ENCODE peak calls at places on chromosomes 4 and X, in six cellular contexts. One of them, this sample, is unnamed.

GRCh38 chr4:101792056-101792575 is 1.6 kb downstream of the BANK1 start:
- DNase-seq in K562: no peak
- DNase-seq in HepG2: no peak
- DNase-seq in SK-N-SH: no peak
- DNase-seq in HCT116: no peak
- DNase-seq in A549: no peak
- DNase-seq in this sample: no peak

GRCh38 chr4:85968945-85969830 is 390.7 kb downstream of the MAPK10 start:
- DNase-seq in SK-N-SH: peak; percentile 31
- DNase-seq in A549: peak; percentile 18
- DNase-seq in K562: peak; percentile 21
- DNase-seq in HepG2: peak; percentile 33
- DNase-seq in HCT116: no peak
- DNase-seq in this sample: peak; percentile 73

GRCh38 chr4:111793686-111794085 is 351.6 kb upstream of the FAM241A start:
- DNase-seq in A549: no peak
- DNase-seq in HCT116: no peak
- DNase-seq in HepG2: no peak
- DNase-seq in K562: no peak
- DNase-seq in SK-N-SH: no peak
- DNase-seq in this sample: peak; percentile 28

GRCh38 chr4:79141530-79141929 is 184.3 kb downstream of the NAA11 start:
- DNase-seq in HepG2: peak; percentile 1
- DNase-seq in A549: no peak
- DNase-seq in HCT116: no peak
- DNase-seq in SK-N-SH: no peak
- DNase-seq in K562: peak; percentile 11
- DNase-seq in this sample: peak; percentile 40

GRCh38 chr4:154189346-154189745 is 302.3 kb downstream of the DCHS2 start:
- DNase-seq in HCT116: no peak
- DNase-seq in HepG2: no peak
- DNase-seq in SK-N-SH: no peak
- DNase-seq in A549: no peak
- DNase-seq in K562: no peak
- DNase-seq in this sample: no peak

GRCh38 chr4:128863314-128864075 is 54.0 kb downstream of the JADE1 start:
- DNase-seq in HepG2: peak; percentile 69
- DNase-seq in SK-N-SH: peak; percentile 70
- DNase-seq in K562: peak; percentile 53
- DNase-seq in A549: peak; percentile 52
- DNase-seq in HCT116: peak; percentile 42
- DNase-seq in this sample: peak; percentile 94

GRCh38 chrX:109393859-109394258 is 88.0 kb downstream of the GUCY2F start:
- DNase-seq in HepG2: no peak
- DNase-seq in HCT116: no peak
- DNase-seq in SK-N-SH: no peak
- DNase-seq in A549: no peak
- DNase-seq in K562: peak; percentile 31
- DNase-seq in this sample: peak; percentile 52

GRCh38 chrX:152139589-152139988 is 1.2 kb upstream of the MAGEA10 start:
- DNase-seq in HCT116: no peak
- DNase-seq in SK-N-SH: no peak
- DNase-seq in A549: no peak
- DNase-seq in K562: no peak
- DNase-seq in HepG2: no peak
- DNase-seq in this sample: no peak

GRCh38 chr4:15920723-15921591 is 17.6 kb downstream of the FGFBP1 start:
- DNase-seq in HepG2: no peak
- DNase-seq in SK-N-SH: no peak
- DNase-seq in A549: peak; percentile 63
- DNase-seq in K562: no peak
- DNase-seq in HCT116: peak; percentile 89
- DNase-seq in this sample: no peak

GRCh38 chr4:98687876-98688275 is 29.5 kb upstream of the TSPAN5 start:
- DNase-seq in K562: no peak
- DNase-seq in HCT116: no peak
- DNase-seq in HepG2: no peak
- DNase-seq in A549: no peak
- DNase-seq in SK-N-SH: no peak
- DNase-seq in this sample: no peak

GRCh38 chr4:98689507-98690174 is 31.2 kb upstream of the TSPAN5 start:
- DNase-seq in HepG2: no peak
- DNase-seq in K562: no peak
- DNase-seq in SK-N-SH: no peak
- DNase-seq in HCT116: no peak
- DNase-seq in A549: no peak
- DNase-seq in this sample: no peak

GRCh38 chr4:98686847-98687246 is 28.4 kb upstream of the TSPAN5 start:
- DNase-seq in SK-N-SH: no peak
- DNase-seq in HepG2: no peak
- DNase-seq in K562: peak; percentile 78
- DNase-seq in A549: no peak
- DNase-seq in HCT116: no peak
- DNase-seq in this sample: no peak

GRCh38 chr4:98686046-98686385 is 27.6 kb upstream of the TSPAN5 start:
- DNase-seq in HCT116: no peak
- DNase-seq in HepG2: no peak
- DNase-seq in K562: no peak
- DNase-seq in A549: no peak
- DNase-seq in SK-N-SH: no peak
- DNase-seq in this sample: no peak

DNA sequence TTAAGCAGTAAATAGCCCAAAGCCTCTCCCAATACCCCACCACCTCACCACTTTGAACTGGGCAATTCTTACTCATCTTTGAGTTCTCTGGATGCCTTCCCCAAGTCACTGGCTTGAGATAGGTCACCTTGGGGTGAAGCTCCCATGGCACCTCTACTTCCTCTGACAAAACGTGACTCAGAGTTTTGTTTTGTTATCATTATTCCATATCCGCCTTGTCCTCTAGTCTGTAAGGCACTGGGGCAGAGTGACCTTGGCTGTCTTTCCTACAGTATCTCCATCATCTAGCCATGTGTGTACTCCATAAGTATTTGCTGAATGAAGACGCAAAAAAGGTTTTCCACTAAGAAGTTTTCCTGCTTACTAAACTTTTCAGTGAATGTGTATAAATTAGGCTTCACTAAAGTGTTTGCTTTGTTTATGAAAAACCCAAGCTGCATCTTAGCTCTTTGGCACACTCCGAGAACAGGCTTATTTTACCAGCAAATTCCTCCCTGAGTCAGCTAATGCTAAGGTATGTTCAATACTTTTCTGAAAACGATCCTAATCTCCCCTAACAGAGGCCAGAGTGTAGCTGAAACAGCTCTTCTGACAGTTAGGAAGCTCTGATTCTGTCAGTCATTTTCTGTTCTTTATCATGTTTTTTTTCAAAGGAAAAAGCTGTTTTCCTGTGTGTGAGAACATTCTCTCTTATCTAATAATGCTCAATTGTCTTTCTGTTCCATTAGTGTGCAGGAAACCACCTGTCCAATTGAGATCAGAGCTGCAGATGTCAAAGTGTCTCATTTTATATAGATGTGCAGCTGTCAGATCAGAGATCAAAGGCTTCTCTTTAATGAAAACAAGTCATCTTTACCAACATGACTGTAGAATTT is 30.2 kb upstream of the TSPAN5 start:
- DNase-seq in K562: peak; percentile 44
- DNase-seq in HCT116: peak; percentile 60
- DNase-seq in HepG2: peak; percentile 9
- DNase-seq in SK-N-SH: peak; percentile 29
- DNase-seq in A549: peak; percentile 5
- DNase-seq in this sample: no peak
- TF ChIP-seq REST in K562: no peak
- TF ChIP-seq REST in HCT116: no peak
- TF ChIP-seq REST in HepG2: no peak
- TF ChIP-seq REST in SK-N-SH: no peak
- TF ChIP-seq REST in A549: no peak
- TF ChIP-seq REST in this sample: no peak

DNA sequence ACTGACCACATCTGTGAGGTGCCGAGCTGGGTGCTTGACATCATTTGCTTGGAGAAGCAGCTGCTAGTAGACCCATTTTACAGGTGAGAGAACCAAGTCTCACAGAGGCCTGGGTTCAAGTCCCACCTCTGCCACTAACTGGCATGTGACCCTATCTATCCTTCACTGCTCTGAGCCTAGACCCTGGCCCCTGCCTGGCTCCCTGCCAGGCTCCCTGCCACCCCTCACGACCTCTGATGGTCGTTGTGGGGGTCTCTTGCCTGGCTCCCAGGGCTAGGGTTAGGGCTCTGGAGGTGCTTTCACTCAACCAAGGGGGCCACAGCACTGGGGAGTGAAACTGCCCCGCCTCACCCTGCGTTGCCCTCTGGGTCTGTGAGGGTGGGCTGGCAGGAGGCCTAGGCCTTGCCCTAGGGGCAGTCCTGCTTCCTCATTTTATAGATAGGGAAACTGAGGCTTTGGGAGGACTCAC is 7.2 kb upstream of the ADD1 start:
- DNase-seq in SK-N-SH: no peak
- DNase-seq in HepG2: no peak
- DNase-seq in HCT116: no peak
- DNase-seq in K562: no peak
- DNase-seq in A549: no peak
- DNase-seq in this sample: no peak
- H3K4me1 ChIP-seq in SK-N-SH: peaks cover 2% of the 10 kb centered on the region
- H3K4me1 ChIP-seq in HepG2: peaks cover 11% of the 10 kb centered on the region
- H3K4me1 ChIP-seq in HCT116: no peaks in the 10 kb centered on the region
- H3K4me1 ChIP-seq in K562: peaks cover 6% of the 10 kb centered on the region
- H3K4me1 ChIP-seq in A549: no peaks in the 10 kb centered on the region
- H3K4me1 ChIP-seq in this sample: peaks cover 20% of the 10 kb centered on the region

GRCh38 chr4:109027016-109027500 is 264.2 kb upstream of the ETNPPL start:
- DNase-seq in K562: peak; percentile 83
- DNase-seq in SK-N-SH: no peak
- DNase-seq in HepG2: no peak
- DNase-seq in HCT116: no peak
- DNase-seq in A549: no peak
- DNase-seq in this sample: no peak
- TF ChIP-seq REST in K562: no peak
- TF ChIP-seq REST in SK-N-SH: no peak
- TF ChIP-seq REST in HepG2: no peak
- TF ChIP-seq REST in HCT116: no peak
- TF ChIP-seq REST in A549: no peak
- TF ChIP-seq REST in this sample: no peak

GRCh38 chr4:110163327-110164070 is 34.9 kb downstream of the ELOVL6 start:
- DNase-seq in HepG2: no peak
- DNase-seq in SK-N-SH: no peak
- DNase-seq in K562: no peak
- DNase-seq in A549: peak; percentile 23
- DNase-seq in HCT116: peak; percentile 61
- DNase-seq in this sample: no peak
- H3K4me1 ChIP-seq in HepG2: no peaks in the 10 kb centered on the region
- H3K4me1 ChIP-seq in SK-N-SH: peaks cover 9% of the 10 kb centered on the region
- H3K4me1 ChIP-seq in K562: peaks cover 25% of the 10 kb centered on the region
- H3K4me1 ChIP-seq in A549: peaks cover 50% of the 10 kb centered on the region
- H3K4me1 ChIP-seq in HCT116: peaks cover 60% of the 10 kb centered on the region
- H3K4me1 ChIP-seq in this sample: peaks cover 6% of the 10 kb centered on the region

DNA sequence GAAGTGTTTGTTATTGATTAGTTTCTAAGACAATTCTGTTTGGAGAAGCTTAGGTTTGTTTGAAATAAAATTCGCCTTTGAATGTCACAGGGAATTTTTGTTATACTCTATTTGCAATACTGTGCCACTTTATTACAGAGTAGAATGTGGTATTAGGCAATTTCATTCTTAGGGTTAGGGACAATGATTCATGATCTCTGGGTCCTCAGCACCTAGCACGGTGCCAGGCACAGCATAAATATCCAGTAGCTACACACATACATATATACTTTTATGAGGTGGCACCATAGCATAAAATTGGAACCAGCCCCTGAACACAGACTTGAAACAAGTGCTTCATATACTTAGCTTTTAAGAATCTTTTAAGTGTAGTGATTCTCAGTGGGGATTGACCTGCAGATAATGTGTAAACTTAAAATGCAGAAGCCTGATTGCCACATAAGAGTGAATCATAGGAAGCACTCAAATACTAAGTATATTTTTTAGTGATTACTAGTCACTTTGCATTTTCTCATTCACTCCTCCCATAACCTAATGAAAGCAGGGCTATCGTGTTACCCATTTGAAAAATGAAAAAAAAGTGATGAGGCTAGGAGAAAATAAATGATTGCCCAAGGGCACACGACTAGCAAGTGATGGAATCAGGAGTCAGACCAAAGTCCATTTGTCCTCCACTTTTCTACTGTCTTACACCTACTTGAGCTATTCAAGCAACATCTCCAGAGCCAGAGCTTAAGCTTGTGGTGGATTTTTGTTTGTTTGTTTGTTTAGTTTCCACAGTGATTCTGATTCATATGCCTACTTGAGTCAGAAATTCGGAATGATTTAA is 366.0 kb upstream of the FGF13 start:
- DNase-seq in SK-N-SH: no peak
- DNase-seq in A549: no peak
- DNase-seq in HepG2: no peak
- DNase-seq in K562: no peak
- DNase-seq in HCT116: no peak
- DNase-seq in this sample: no peak
- TF ChIP-seq REST in SK-N-SH: no peak
- TF ChIP-seq REST in A549: no peak
- TF ChIP-seq REST in HepG2: no peak
- TF ChIP-seq REST in K562: no peak
- TF ChIP-seq REST in HCT116: no peak
- TF ChIP-seq REST in this sample: no peak

DNA sequence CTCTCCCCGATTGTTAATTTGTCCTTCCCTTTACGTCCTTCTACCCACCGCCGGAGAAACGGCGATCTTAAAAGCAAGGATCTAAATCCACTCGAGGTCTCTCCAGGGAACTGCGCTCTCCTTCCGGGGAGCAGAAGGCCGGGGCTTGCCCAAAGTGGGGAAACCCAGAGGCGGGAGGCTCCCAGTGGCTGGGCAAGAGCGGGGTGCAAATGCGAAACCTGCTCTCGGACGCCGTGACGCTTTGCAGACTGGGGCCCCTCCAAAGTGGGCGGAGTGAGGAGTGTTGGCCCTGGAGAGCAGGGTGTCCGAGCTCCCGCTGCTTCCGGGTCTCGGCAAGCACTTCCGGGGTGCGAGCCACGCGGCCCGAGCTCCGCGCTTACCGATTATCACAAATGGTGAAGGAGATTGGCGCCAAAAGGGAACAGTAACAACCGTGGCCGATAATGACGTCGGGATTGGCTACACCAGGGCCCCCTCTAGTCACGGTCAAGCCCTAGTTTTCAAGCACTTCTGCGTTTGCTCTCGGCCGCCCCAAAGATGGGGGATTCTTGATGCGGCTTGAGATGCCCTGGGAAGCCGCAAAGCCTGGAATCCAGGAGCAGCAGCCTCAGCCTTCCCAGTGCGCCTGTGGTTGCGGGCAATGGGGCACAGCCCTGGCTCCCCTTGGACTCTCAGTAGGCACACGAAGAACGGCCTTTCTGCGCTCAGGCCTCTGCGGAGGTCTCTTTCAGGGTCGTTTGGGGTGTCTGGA is 29.0 kb downstream of the HAND2 start:
- DNase-seq in SK-N-SH: no peak
- DNase-seq in K562: no peak
- DNase-seq in HCT116: no peak
- DNase-seq in A549: no peak
- DNase-seq in HepG2: no peak
- DNase-seq in this sample: peak; percentile 68
- H3K4me1 ChIP-seq in SK-N-SH: peaks cover 39% of the 10 kb centered on the region
- H3K4me1 ChIP-seq in K562: no peaks in the 10 kb centered on the region
- H3K4me1 ChIP-seq in HCT116: no peaks in the 10 kb centered on the region
- H3K4me1 ChIP-seq in A549: no peaks in the 10 kb centered on the region
- H3K4me1 ChIP-seq in HepG2: no peaks in the 10 kb centered on the region
- H3K4me1 ChIP-seq in this sample: peaks cover 29% of the 10 kb centered on the region